ENCODE peak calls at places on chromosomes 3 and 15, in eight cellular contexts. P, N, O, R, X, K, H and A are unnamed samples.

GRCh38 chr15:45734244-45734643 is 99.4 kb downstream of the SQOR start:
- DNase-seq in N (no peak), X (no peak), H (no peak), P (no peak), O (no peak), K (no peak), R (no peak), A (no peak)

GRCh38 chr3:190322604-190323240 is 476 bp upstream of the CLDN1 start:
- DNase-seq in X (no peak), K (no peak), P (peak), R (no peak), H (no peak), N (no peak), O (peak), A (peak)

GRCh38 chr3:72149645-72150044 is 364.7 kb upstream of the PROK2 start:
- DNase-seq in O (no peak), X (no peak), H (no peak), N (no peak), K (no peak), P (no peak), R (no peak), A (no peak)

GRCh38 chr3:66483006-66483928 is 17.6 kb downstream of the LRIG1 start:
- DNase-seq in R (peak), K (peak), O (peak), X (no peak), N (no peak), H (peak), P (no peak), A (no peak)

GRCh38 chr3:39456159-39456558 is 11.3 kb upstream of the MOBP start:
- DNase-seq in O (no peak), N (no peak), K (no peak), X (no peak), P (no peak), H (no peak), R (no peak), A (no peak)

GRCh38 chr3:184685646-184686045 is 26.2 kb downstream of the MAGEF1 start:
- DNase-seq in X (no peak), K (no peak), H (no peak), N (no peak), O (no peak), P (no peak), R (no peak), A (no peak)

GRCh38 chr3:15964605-15965061 is 166.9 kb upstream of the ANKRD28 start:
- DNase-seq in N (no peak), O (peak), K (peak), H (no peak), P (peak), X (no peak), R (no peak), A (peak)

GRCh38 chr3:11568503-11569155 is 75.1 kb downstream of the VGLL4 start:
- DNase-seq in K (peak), N (no peak), H (peak), R (peak), X (peak), P (peak), O (peak), A (no peak)

GRCh38 chr15:85494035-85494793 is 113.8 kb downstream of the AKAP13 start:
- DNase-seq in P (no peak), R (no peak), K (peak), N (no peak), X (peak), O (no peak), H (no peak), A (no peak)

GRCh38 chr15:87902772-87903388 is 353.7 kb downstream of the NTRK3 start:
- DNase-seq in N (no peak), O (no peak), P (peak), K (no peak), H (no peak), X (no peak), R (no peak), A (peak)

GRCh38 chr3:43995078-43995928 is 246.4 kb upstream of the TOPAZ1 start:
- DNase-seq in H (peak), X (no peak), K (no peak), P (no peak), N (peak), O (no peak), R (no peak), A (no peak)

DNA sequence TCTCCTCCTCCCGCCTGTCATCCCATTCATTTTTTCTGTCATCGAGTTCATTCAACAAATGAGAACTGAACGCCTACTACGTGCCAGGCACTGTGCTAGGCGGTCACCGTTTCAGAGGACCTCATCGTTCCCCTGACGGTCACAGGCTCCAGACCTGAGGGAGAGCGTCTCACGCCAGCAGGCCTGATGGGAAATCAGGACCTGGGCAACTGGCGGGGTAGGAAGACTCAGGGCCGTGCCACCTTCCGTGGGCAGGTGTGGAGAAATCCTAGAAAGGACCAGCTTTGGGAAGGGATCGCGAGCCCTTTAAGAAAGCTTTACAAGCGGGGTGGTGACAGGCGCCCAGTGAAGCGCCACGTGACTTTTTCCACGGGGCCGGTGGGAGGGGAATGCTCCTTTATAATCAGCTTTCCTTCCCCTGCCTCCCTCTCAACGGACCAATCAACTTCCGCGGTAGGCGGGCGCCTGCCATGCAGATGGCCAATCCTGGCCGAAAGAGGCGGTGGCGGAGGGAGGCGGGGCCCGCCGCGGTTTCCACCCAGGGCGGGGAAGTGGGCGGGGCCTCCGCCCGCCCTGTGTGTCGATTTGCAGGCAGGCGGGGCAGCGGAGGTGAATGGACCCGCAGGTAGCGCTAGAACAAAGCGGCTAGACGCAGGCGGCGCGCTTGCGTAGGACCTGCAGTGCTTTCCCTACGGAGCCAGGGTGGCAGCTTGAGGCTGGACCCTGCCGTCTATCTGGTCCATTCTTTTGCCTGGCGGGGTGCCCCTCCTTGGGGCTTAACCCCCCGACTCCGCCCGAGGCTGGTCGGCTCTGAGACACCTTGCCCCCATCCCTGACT is 816 bp upstream of the DUSP7 start:
- DNase-seq in N (peak), O (peak), R (peak), P (peak), H (peak), X (peak), K (peak), A (peak)
- TF ChIP-seq POLR2A in N (no peak), O (peak), R (no peak), P (no peak), H (no peak), X (no peak), K (peak), A (peak)

DNA sequence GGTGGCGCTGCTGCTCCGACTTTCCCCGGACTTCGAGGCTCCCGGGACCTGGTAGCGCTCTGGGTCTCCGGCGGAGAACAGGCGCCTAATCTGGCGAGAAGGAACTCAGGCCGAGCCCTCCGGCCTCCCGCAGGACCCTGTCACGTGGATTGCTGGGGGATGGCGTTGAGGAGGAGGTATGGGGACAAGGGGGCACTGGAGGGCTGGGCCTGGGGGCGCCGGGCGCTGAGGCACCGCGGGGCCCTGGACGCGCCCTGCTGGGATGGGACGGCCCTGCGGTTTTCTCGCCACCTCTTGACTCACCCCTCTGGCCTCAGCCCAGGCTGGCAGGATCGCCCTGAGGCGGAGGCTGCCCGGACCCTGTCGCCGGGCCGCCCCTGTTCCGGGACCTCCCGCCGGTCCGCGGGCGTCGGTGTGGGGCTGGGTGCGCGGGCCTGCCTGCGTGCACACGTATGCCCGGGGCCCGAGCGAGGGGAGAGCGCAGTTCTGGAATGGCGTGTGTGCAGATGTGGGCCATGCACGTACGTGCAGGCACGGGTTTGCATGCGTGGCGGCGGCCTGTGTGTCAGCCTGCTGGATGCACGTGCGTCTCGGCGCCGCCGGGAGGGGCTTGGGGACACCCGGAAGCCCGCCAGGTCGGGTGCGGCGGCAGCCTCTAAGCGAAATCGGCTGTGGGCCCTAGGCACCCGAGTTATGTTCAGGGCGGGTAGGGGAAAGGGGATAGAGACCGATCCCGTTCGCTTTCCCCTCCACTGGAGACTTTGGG is 752 bp downstream of the C15orf39 start:
- DNase-seq in K (peak), X (peak), H (peak), R (peak), O (peak), N (peak), P (peak), A (peak)
- TF ChIP-seq POLR2A in K (peak), X (no peak), H (no peak), R (no peak), O (peak), N (no peak), P (no peak), A (peak)

GRCh38 chr3:182731764-182732163 is 61.5 kb upstream of the ATP11B start:
- DNase-seq in X (no peak), R (no peak), O (no peak), K (no peak), P (no peak), N (no peak), H (no peak), A (no peak)

GRCh38 chr3:182730675-182731042 is 62.6 kb upstream of the ATP11B start:
- DNase-seq in O (no peak), R (no peak), H (no peak), N (no peak), K (no peak), X (no peak), P (no peak), A (no peak)

GRCh38 chr3:182728248-182728647 is 65.1 kb upstream of the ATP11B start:
- DNase-seq in P (no peak), O (no peak), N (no peak), H (no peak), R (no peak), K (no peak), X (no peak), A (no peak)

GRCh38 chr3:182732232-182733015 is 60.9 kb upstream of the ATP11B start:
- DNase-seq in P (no peak), N (no peak), X (no peak), R (no peak), O (no peak), H (no peak), K (no peak), A (no peak)

GRCh38 chr3:182729903-182730674 is 63.2 kb upstream of the ATP11B start:
- DNase-seq in O (no peak), H (no peak), K (no peak), P (no peak), X (no peak), R (no peak), N (no peak), A (peak)
- TF ChIP-seq POLR2A in O (no peak), H (no peak), K (no peak), P (no peak), X (no peak), R (no peak), N (no peak), A (no peak)

GRCh38 chr3:109176726-109177125 is 40.2 kb downstream of the C3orf85 start:
- DNase-seq in N (no peak), X (no peak), P (no peak), O (no peak), H (no peak), R (no peak), K (no peak), A (no peak)

GRCh38 chr3:109177888-109178287 is 41.4 kb downstream of the C3orf85 start:
- DNase-seq in P (no peak), H (no peak), O (no peak), X (no peak), R (no peak), K (no peak), N (no peak), A (no peak)

GRCh38 chr3:109175411-109175810 is 38.9 kb downstream of the C3orf85 start:
- DNase-seq in H (no peak), O (no peak), R (no peak), N (no peak), K (no peak), P (no peak), X (no peak), A (no peak)

DNA sequence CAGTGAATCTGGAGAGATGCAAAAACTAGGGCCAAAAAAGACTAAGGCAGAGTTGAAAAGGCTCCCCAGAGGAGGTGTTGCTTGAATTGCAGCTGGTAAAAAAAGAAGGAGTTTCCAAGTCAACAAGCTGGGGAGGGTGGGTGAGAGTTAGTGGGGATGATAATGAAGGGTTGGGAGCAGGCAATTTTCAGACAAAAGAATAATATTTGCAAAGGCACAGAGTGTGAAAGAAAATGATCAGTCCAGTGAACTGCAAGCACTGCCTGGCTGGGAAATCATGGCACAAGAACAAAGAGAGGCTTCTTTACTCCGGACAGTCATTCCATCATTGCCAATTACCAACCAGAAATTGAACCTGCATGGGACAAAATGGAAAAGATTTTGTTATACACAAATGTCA is 42.2 kb downstream of the C3orf85 start:
- DNase-seq in P (no peak), O (no peak), H (no peak), X (no peak), R (no peak), K (no peak), N (no peak), A (no peak)
- TF ChIP-seq POLR2A in P (no peak), O (no peak), H (no peak), X (no peak), R (no peak), K (no peak), N (no peak), A (no peak)

GRCh38 chr15:74933573-74933972 is 4.3 kb downstream of the COX5A start:
- DNase-seq in P (no peak), N (no peak), K (no peak), O (no peak), X (no peak), R (no peak), H (no peak), A (no peak)

GRCh38 chr15:74937226-74937601 is 659 bp downstream of the COX5A start:
- DNase-seq in K (no peak), X (no peak), P (no peak), H (no peak), N (no peak), O (no peak), R (no peak), A (no peak)

GRCh38 chr15:74937602-74938371 is at the start of gene COX5A:
- DNase-seq in X (peak), R (peak), H (peak), N (peak), O (peak), P (peak), K (peak), A (peak)
- TF ChIP-seq POLR2A in X (peak), R (no peak), H (no peak), N (no peak), O (peak), P (peak), K (peak), A (peak)

DNA sequence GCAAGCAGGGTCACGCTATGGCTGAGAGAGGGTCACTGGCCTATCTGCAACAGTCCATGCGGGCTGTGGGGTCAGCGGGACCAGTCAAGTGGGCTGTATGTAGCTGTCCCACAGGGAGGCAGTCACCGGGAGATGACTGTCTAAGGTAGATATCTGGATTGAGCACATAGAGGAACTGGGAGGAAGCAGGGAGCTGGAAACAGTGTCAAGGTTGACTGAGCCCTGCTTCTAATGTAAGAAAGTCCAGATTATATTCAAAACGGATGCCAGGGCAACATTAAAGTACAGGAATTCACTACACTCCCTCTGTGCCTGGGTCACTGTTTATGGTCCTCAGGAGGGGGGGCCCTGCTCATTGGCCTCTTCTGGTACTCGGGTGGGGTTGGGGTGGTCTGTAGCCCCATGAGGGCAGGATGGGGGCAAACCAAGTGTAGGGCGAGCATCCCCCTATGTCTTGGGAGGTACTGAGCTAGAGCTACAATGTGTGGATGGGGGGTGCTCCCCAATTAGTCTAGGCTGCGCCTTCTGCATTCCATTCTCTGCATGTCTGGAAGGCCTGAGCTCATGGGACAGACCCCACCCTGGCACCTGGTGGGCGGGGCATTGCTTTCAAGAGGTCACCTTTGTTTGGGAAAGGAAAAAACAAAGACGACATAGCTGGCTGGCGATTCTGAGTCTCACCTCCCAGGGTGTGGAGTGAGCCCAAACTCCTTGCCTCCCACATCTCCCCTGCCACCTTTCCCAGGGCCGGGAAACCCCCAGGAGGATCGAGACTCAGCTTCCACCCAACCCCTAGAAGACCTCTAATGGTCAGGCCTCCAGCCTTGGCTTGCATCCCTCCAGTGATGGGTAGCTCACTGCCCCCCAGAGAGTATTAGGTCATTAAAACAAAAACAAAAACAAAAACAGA is 45.1 kb upstream of the C15orf39 start:
- DNase-seq in O (no peak), X (no peak), N (no peak), K (no peak), P (no peak), H (peak), R (no peak), A (no peak)
- TF ChIP-seq POLR2A in O (no peak), X (no peak), N (no peak), K (no peak), P (no peak), H (no peak), R (no peak), A (no peak)

GRCh38 chr15:94231728-94232086 is 346 bp downstream of the MCTP2 start:
- DNase-seq in K (no peak), N (no peak), O (no peak), H (peak), P (no peak), R (no peak), X (no peak), A (peak)

GRCh38 chr15:94229591-94230365 is 1.6 kb upstream of the MCTP2 start:
- DNase-seq in P (no peak), H (no peak), O (no peak), R (no peak), N (no peak), X (no peak), K (no peak), A (peak)

GRCh38 chr15:94232107-94232506 is 746 bp downstream of the MCTP2 start:
- DNase-seq in O (no peak), H (no peak), K (no peak), N (no peak), R (no peak), X (no peak), P (no peak), A (peak)

GRCh38 chr15:94230436-94230885 is 900 bp upstream of the MCTP2 start:
- DNase-seq in H (no peak), X (no peak), O (no peak), R (no peak), K (no peak), P (no peak), N (no peak), A (peak)

GRCh38 chr15:94230886-94231727 is at the start of gene MCTP2:
- DNase-seq in O (peak), P (peak), R (peak), H (peak), X (no peak), N (peak), K (peak), A (peak)
- TF ChIP-seq POLR2A in O (no peak), P (no peak), R (no peak), H (no peak), X (no peak), N (peak), K (peak), A (no peak)

GRCh38 chr3:48662753-48663488 is at the start of gene CELSR3:
- DNase-seq in R (no peak), K (peak), O (peak), H (peak), P (peak), X (peak), N (no peak), A (no peak)
- TF ChIP-seq POLR2A in R (no peak), K (peak), O (no peak), H (no peak), P (peak), X (peak), N (no peak), A (no peak)

DNA sequence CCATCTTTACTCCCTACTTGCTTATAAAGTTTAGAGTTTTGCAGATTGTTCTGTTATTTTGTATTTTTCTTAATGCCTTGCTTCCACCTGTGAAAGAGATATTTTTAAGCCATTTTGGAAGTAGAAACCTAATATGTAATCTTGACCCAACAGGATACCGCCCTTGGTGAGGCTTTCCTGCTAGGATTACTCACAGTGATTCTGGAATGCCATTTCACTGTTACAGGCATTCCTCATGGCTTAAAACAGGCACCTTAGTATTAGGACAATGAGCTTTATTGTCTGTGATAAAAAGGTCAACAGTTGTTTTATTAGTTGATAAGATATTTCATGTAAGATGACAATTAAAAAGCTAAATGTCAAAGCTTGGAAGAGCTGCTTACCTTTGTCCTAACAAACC is 58.2 kb downstream of the PHLDB2 start:
- DNase-seq in K (peak), X (peak), P (no peak), O (no peak), H (no peak), R (no peak), N (no peak), A (no peak)
- TF ChIP-seq POLR2A in K (no peak), X (no peak), P (no peak), O (no peak), H (no peak), R (no peak), N (no peak), A (no peak)